ENCODE peak calls at places on chromosomes 11 and 22, in four cellular contexts. One of them, this sample, is unnamed.

GRCh38 chr11:5809122-5809519 is 397 bp downstream of the OR52N2 start:
- DNase-seq in GM20000: no peak
- DNase-seq in hippocampal formation: no peak
- DNase-seq in anterior cingulate cortex: no peak
- DNase-seq in this sample: no peak

GRCh38 chr11:109956124-109956793 is 136.9 kb upstream of the ZC3H12C start:
- DNase-seq in GM20000: no peak
- DNase-seq in anterior cingulate cortex: no peak
- DNase-seq in hippocampal formation: no peak
- DNase-seq in this sample: no peak

GRCh38 chr11:80186687-80187086 is 745.9 kb upstream of the TENM4 start:
- DNase-seq in hippocampal formation: no peak
- DNase-seq in anterior cingulate cortex: no peak
- DNase-seq in GM20000: no peak
- DNase-seq in this sample: no peak

GRCh38 chr11:7480132-7480531 is 5.2 kb upstream of the OLFML1 start:
- DNase-seq in anterior cingulate cortex: no peak
- DNase-seq in hippocampal formation: no peak
- DNase-seq in GM20000: no peak
- DNase-seq in this sample: no peak

GRCh38 chr11:58905716-58906547 is 33.4 kb upstream of the GLYATL1 start:
- DNase-seq in GM20000: no peak
- DNase-seq in hippocampal formation: peak
- DNase-seq in anterior cingulate cortex: peak
- DNase-seq in this sample: peak

GRCh38 chr11:503179-503981 is 3.7 kb downstream of the RNH1 start:
- DNase-seq in GM20000: peak
- DNase-seq in anterior cingulate cortex: peak
- DNase-seq in hippocampal formation: peak
- DNase-seq in this sample: peak

GRCh38 chr11:35267504-35267903 is 128.5 kb downstream of the CD44 start:
- DNase-seq in hippocampal formation: no peak
- DNase-seq in GM20000: no peak
- DNase-seq in anterior cingulate cortex: no peak
- DNase-seq in this sample: no peak

GRCh38 chr22:28800308-28801041 is at the start of gene XBP1:
- DNase-seq in GM20000: peak
- DNase-seq in anterior cingulate cortex: peak
- DNase-seq in hippocampal formation: peak
- DNase-seq in this sample: peak

GRCh38 chr11:75547617-75548054 is 14.4 kb upstream of the SERPINH1 start:
- DNase-seq in anterior cingulate cortex: peak
- DNase-seq in hippocampal formation: peak
- DNase-seq in GM20000: peak
- DNase-seq in this sample: no peak

GRCh38 chr11:19828382-19829108 is 115.9 kb downstream of the NAV2 start:
- DNase-seq in anterior cingulate cortex: no peak
- DNase-seq in hippocampal formation: no peak
- DNase-seq in GM20000: no peak
- DNase-seq in this sample: no peak

GRCh38 chr11:110092577-110093406 is at the start of gene ZC3H12C:
- DNase-seq in hippocampal formation: peak
- DNase-seq in GM20000: peak
- DNase-seq in anterior cingulate cortex: peak
- DNase-seq in this sample: peak

GRCh38 chr11:88886796-88887195 is 179.0 kb downstream of the GRM5 start:
- DNase-seq in hippocampal formation: no peak
- DNase-seq in anterior cingulate cortex: no peak
- DNase-seq in GM20000: peak
- DNase-seq in this sample: no peak

GRCh38 chr11:130720232-130720787 is 196.0 kb downstream of the SNX19 start:
- DNase-seq in GM20000: no peak
- DNase-seq in anterior cingulate cortex: no peak
- DNase-seq in hippocampal formation: no peak
- DNase-seq in this sample: no peak

GRCh38 chr11:119307219-119307618 is 9.7 kb downstream of the MCAM start:
- DNase-seq in GM20000: no peak
- DNase-seq in anterior cingulate cortex: no peak
- DNase-seq in hippocampal formation: no peak
- DNase-seq in this sample: no peak

GRCh38 chr22:46201059-46201757 is 48.9 kb downstream of the CDPF1 start:
- DNase-seq in hippocampal formation: no peak
- DNase-seq in GM20000: no peak
- DNase-seq in anterior cingulate cortex: no peak
- DNase-seq in this sample: no peak

This sample was measured in occipital lobe.